ENCODE peak calls at places on chromosome 5, in four cellular contexts. A, Z, Y and N are unnamed samples.

GRCh38 chr5:35926389-35927051 is 11.9 kb downstream of the CAPSL start:
- DNase-seq in A (no peak), Z (peak; percentile 51), Y (peak; percentile 55), N (no peak)

GRCh38 chr5:67495072-67495471 is 298.5 kb upstream of the CD180 start:
- DNase-seq in A (no peak), Z (no peak), Y (no peak), N (no peak)

GRCh38 chr5:87195104-87195581 is 72.5 kb upstream of the RASA1 start:
- DNase-seq in A (no peak), Z (no peak), Y (no peak), N (no peak)

GRCh38 chr5:74639538-74640449 is 734 bp downstream of the ENC1 start:
- DNase-seq in A (peak; percentile 73), Z (peak; percentile 44), Y (peak; percentile 54), N (peak; percentile 46)

GRCh38 chr5:9932770-9933169 is 302.6 kb upstream of the TAS2R1 start:
- DNase-seq in A (no peak), Z (no peak), Y (no peak), N (no peak)

GRCh38 chr5:176415240-176416122 is 858 bp downstream of the CLTB start:
- DNase-seq in A (no peak), Z (peak; percentile 53), Y (no peak), N (no peak)

GRCh38 chr5:156922207-156922792 is 40.7 kb downstream of the TIMD4 start:
- DNase-seq in A (no peak), Z (no peak), Y (no peak), N (no peak)

GRCh38 chr5:170449232-170449631 is 54.6 kb upstream of the KCNIP1 start:
- DNase-seq in A (no peak), Z (no peak), Y (no peak), N (no peak)

GRCh38 chr5:16265141-16265540 is 85.5 kb upstream of the MARCHF11 start:
- DNase-seq in A (no peak), Z (no peak), Y (no peak), N (no peak)

GRCh38 chr5:124746252-124746915 is at the start of gene ZNF608:
- DNase-seq in A (no peak), Z (peak; percentile 35), Y (peak; percentile 33), N (no peak)

GRCh38 chr5:167998148-167998767 is 293.2 kb upstream of the WWC1 start:
- DNase-seq in A (no peak), Z (no peak), Y (no peak), N (no peak)

GRCh38 chr5:61295365-61295764 is 36.7 kb upstream of the ZSWIM6 start:
- DNase-seq in A (no peak), Z (no peak), Y (no peak), N (no peak)

GRCh38 chr5:38783011-38783551 is 62.7 kb upstream of the OSMR start:
- DNase-seq in A (no peak), Z (peak; percentile 45), Y (no peak), N (no peak)

GRCh38 chr5:52796507-52797103 is 8.9 kb downstream of the ITGA1 start:
- DNase-seq in A (no peak), Z (no peak), Y (no peak), N (no peak)

GRCh38 chr5:134090482-134090881 is 24.0 kb upstream of the TCF7 start:
- DNase-seq in A (peak; percentile 80), Z (no peak), Y (no peak), N (no peak)

GRCh38 chr5:148961261-148962199 is 101.3 kb downstream of the SH3TC2 start:
- DNase-seq in A (no peak), Z (no peak), Y (no peak), N (no peak)

GRCh38 chr5:158880514-158881001 is 219.2 kb downstream of the EBF1 start:
- DNase-seq in A (no peak), Z (no peak), Y (no peak), N (no peak)

GRCh38 chr5:143707797-143708196 is 104.2 kb upstream of the HMHB1 start:
- DNase-seq in A (no peak), Z (no peak), Y (no peak), N (no peak)

GRCh38 chr5:32276173-32276853 is 36.4 kb downstream of the MTMR12 start:
- DNase-seq in A (no peak), Z (peak; percentile 22), Y (no peak), N (no peak)

GRCh38 chr5:177493795-177494355 is 3.5 kb downstream of the PDLIM7 start:
- DNase-seq in A (no peak), Z (no peak), Y (no peak), N (no peak)

GRCh38 chr5:117748336-117748735 is 1173.7 kb upstream of the SEMA6A start:
- DNase-seq in A (no peak), Z (no peak), Y (no peak), N (no peak)

DNA sequence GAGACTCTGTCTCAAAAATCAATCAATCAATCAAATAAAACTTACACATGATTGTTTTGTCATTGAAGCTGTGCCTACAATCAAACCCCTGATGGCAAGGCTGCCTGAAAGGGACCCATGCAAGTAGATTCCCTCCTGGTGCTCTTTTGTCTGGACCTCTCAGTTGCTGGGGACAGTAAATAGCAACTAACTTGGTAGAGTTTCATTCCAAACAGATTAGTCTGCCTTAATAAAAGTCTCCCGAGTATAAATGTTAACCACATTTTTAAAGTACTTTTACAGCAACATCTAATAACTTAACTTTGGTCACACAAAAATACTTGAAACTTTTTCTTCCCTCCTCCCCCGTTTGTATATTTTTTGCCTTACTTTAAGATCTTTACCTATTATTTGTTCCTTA is 105.5 kb downstream of the FEM1C start:
- DNase-seq in A (no peak), Z (no peak), Y (no peak), N (no peak)
- TF ChIP-seq CTCF in A (no peak), Z (no peak), Y (no peak), N (no peak)

DNA sequence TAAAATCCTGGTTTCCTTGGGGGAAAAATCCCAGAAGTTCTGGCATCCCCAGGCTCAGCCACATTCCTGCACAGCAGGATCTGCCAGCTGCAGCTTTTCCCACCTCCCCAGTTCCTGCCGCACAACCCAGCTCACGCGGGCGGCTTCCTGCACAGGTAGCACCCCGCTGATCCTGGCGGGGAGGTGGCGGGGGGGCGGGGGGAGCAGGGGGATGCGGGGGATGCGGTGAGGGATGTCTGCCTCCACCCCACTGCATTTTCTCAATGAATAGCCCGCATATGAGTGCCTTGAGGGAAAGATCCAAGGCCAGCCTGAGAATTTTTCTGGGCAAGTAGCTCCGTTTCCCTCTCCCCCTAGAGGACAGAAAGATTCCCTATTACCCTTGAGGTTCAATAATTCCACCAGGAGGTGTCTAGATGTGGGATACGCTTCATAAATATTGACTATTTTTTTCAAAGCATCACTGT is 21.1 kb downstream of the GFPT2 start:
- DNase-seq in A (no peak), Z (peak; percentile 39), Y (no peak), N (no peak)
- TF ChIP-seq CTCF in A (no peak), Z (peak; percentile 23), Y (no peak), N (peak; percentile 13)

DNA sequence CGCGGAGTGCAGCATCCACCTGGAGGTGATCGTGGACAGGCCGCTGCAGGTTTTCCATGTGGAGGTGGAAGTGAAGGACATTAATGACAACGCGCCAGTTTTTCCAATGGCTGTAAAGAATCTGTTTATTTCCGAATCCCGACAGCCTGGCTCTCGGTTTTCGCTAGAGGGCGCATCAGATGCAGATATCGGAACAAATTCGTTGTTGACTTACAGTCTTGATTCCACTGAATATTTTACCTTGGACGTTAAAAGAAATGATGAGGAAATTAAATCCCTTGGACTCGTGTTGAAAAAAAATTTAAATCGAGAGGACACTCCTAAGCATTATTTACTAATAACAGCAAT is 611 bp downstream of the PCDHA3 start:
- DNase-seq in A (no peak), Z (peak; percentile 57), Y (no peak), N (no peak)
- TF ChIP-seq CTCF in A (no peak), Z (peak; percentile 31), Y (no peak), N (peak; percentile 41)

GRCh38 chr5:174409070-174409469 is 315.3 kb upstream of the MSX2 start:
- DNase-seq in A (no peak), Z (no peak), Y (no peak), N (no peak)
- TF ChIP-seq CTCF in A (no peak), Z (peak; percentile 5), Y (no peak), N (no peak)

DNA sequence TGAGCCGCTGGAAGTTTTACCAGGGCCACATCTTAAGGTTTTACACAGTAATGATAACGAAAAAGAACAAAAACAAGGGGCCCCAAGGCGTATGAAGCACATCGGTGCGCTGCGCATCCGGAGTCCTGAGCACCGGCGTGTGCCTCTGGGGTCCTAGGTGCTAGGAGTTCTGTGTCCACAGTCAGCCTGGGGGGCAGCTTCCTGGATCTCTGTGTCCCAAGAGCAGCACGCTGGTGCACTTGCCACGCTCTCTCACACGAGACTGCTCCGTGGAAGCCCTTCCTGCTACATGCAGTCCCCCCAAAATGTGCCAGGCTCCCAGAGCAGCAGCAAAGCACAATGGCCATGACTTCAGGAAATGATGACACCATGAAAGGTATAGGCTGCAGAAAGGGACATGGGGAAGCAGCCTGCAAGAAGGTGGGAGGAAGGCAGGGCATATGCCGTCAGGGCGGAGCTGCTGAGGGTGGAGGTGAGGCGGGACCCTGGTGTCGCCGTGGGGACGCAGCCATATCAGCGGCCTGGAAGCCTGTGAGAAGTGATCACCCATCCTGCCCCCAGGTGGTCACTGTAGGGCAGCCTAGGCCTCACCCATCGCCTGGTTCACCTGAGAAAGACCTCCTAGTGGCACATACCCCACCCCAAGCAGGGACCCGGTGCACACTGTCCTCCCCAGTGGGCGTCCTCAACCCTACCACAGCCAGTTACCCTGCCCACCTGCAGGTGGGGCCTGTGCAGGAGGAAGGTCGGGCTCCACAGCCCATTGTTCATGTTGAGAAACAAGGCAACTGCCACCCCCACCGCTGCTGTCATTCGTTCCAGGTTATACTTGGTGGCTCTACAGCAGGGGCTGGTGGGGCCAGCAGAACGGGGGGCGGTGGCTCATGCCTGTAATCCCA is 23.6 kb upstream of the SLC6A3 start:
- DNase-seq in A (no peak), Z (no peak), Y (no peak), N (no peak)
- TF ChIP-seq CTCF in A (no peak), Z (no peak), Y (peak; percentile 1), N (no peak)

DNA sequence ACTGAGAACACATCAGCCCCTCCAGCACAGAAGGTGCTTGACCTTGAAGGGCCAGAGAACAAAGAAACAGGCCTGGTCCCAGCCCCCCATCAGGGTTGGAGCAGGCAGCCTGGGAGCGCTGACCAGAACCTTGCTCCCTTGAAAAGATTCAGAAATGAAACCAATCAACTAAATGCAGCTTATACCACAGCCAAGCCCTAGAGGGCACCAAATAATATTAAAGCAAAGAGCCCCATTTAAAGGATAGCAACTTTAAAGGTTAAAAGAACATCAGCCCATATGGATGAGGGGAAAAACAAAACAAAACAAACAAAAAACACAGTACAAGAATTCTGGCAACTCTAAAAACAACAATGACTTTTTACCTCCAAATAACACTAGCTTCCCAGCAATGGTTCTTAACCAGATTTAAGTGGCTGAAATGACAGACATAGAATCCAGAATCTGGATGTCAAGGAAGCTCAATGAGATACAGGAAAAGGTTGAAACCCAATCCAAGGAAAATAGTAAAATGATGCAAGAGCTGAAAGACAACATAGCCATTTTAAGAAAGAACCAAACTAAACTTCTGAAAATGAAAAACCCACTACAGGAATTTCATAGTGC is 471.9 kb downstream of the MTRR start:
- DNase-seq in A (no peak), Z (peak; percentile 4), Y (no peak), N (no peak)
- TF ChIP-seq CTCF in A (no peak), Z (no peak), Y (peak; percentile 34), N (peak; percentile 60)

GRCh38 chr5:91636351-91636750 is 253.2 kb upstream of the ARRDC3 start:
- DNase-seq in A (no peak), Z (peak; percentile 19), Y (no peak), N (no peak)
- TF ChIP-seq CTCF in A (no peak), Z (no peak), Y (no peak), N (no peak)

DNA sequence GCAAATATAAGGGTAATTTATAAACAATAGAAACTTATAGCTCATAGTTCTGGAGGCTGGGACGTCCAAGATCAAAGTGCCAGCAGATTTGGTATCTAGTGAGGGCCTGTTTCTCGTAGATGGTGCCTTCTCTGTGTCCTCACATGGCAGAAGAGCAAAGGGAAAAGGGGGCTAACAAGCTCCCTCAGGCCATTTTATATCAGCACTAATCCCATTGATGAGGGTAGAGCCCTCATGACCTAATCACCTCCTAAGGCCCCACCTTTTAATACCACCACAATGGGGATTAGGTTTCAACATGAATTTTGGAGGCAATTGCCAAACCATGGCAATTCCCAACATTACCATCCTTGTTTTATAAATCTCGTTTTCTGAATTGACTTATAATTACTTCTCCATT is 259.8 kb downstream of the ARRDC3 start:
- DNase-seq in A (no peak), Z (no peak), Y (no peak), N (no peak)
- TF ChIP-seq CTCF in A (no peak), Z (no peak), Y (no peak), N (no peak)